ENCODE peak calls at places on chromosome 7, in six cellular contexts. Y is IMR-90, J is H9, Q is mesendoderm, I is neuronal stem cell, E is H1. F is an unnamed sample.

GRCh38 chr7:159006610-159007130 is 138.0 kb downstream of the VIPR2 start:
- DNase-seq in Y (no peak), J (no peak), Q (no peak), I (no peak), E (no peak), F (peak)

GRCh38 chr7:101162551-101163280 is 2.7 kb downstream of the VGF start:
- DNase-seq in Y (peak), J (peak), Q (peak), I (no peak), E (no peak), F (peak)

GRCh38 chr7:133051066-133051465 is 30.8 kb downstream of the CHCHD3 start:
- DNase-seq in Y (peak), J (no peak), Q (peak), I (no peak), E (no peak), F (no peak)

GRCh38 chr7:121020243-121020642 is 31.7 kb downstream of the CPED1 start:
- DNase-seq in Y (peak), J (no peak), Q (no peak), I (no peak), E (no peak), F (peak)

GRCh38 chr7:102463841-102464576 is 654 bp downstream of the ALKBH4 start:
- DNase-seq in Y (no peak), J (peak), Q (no peak), I (no peak), E (no peak), F (peak)

GRCh38 chr7:5422324-5423271 is 1.0 kb downstream of the TNRC18 start:
- DNase-seq in Y (peak), J (no peak), Q (peak), I (no peak), E (no peak), F (no peak)

GRCh38 chr7:38731195-38731594 is 100.0 kb upstream of the AMPH start:
- DNase-seq in Y (peak), J (no peak), Q (no peak), I (no peak), E (no peak), F (no peak)

GRCh38 chr7:143387156-143387975 is 6.2 kb downstream of the ZYX start:
- DNase-seq in Y (no peak), J (peak), Q (no peak), I (no peak), E (no peak), F (no peak)

GRCh38 chr7:44059219-44060090 is 5.9 kb downstream of the PGAM2 start:
- DNase-seq in Y (no peak), J (no peak), Q (no peak), I (no peak), E (no peak), F (no peak)

GRCh38 chr7:129923709-129924108 is 29.1 kb downstream of the UBE2H start:
- DNase-seq in Y (peak), J (no peak), Q (no peak), I (no peak), E (no peak), F (peak)

GRCh38 chr7:20200361-20200760 is 16.8 kb downstream of the MACC1 start:
- DNase-seq in Y (no peak), J (no peak), Q (no peak), I (no peak), E (no peak), F (no peak)

GRCh38 chr7:87318741-87319140 is 26.7 kb upstream of the CROT start:
- DNase-seq in Y (no peak), J (no peak), Q (peak), I (no peak), E (no peak), F (no peak)

GRCh38 chr7:23907012-23907411 is 197.0 kb downstream of the STK31 start:
- DNase-seq in Y (no peak), J (no peak), Q (no peak), I (no peak), E (no peak), F (peak)

GRCh38 chr7:78139335-78139734 is 340.8 kb downstream of the PHTF2 start:
- DNase-seq in Y (peak), J (no peak), Q (no peak), I (no peak), E (no peak), F (no peak)

GRCh38 chr7:144884913-144885312 is 49.1 kb upstream of the TPK1 start:
- DNase-seq in Y (no peak), J (no peak), Q (peak), I (no peak), E (no peak), F (no peak)

GRCh38 chr7:138565451-138566114 is 105.5 kb downstream of the TRIM24 start:
- DNase-seq in Y (peak), J (peak), Q (peak), I (no peak), E (no peak), F (peak)

GRCh38 chr7:92671502-92672169 is 81.4 kb upstream of the FAM133B start:
- DNase-seq in Y (no peak), J (no peak), Q (no peak), I (no peak), E (no peak), F (no peak)

GRCh38 chr7:85294176-85294575 is 107.3 kb upstream of the SEMA3D start:
- DNase-seq in Y (no peak), J (no peak), Q (no peak), I (no peak), E (no peak), F (no peak)

GRCh38 chr7:101869901-101870290 is 52.5 kb downstream of the CUX1 start:
- DNase-seq in Y (no peak), J (no peak), Q (no peak), I (no peak), E (no peak), F (no peak)

GRCh38 chr7:5139998-5140397 is 50.0 kb upstream of the WIPI2 start:
- DNase-seq in Y (peak), J (peak), Q (peak), I (peak), E (no peak), F (peak)

GRCh38 chr7:100655908-100656674 is at the start of gene ACTL6B:
- DNase-seq in Y (peak), J (peak), Q (peak), I (peak), E (no peak), F (peak)

GRCh38 chr7:37832194-37832593 is 16.2 kb upstream of the NME8 start:
- DNase-seq in Y (no peak), J (no peak), Q (no peak), I (no peak), E (no peak), F (peak)

GRCh38 chr7:105487559-105488218 is 34.4 kb downstream of the PUS7 start:
- DNase-seq in Y (peak), J (no peak), Q (peak), I (peak), E (no peak), F (peak)

GRCh38 chr7:130893441-130893894 is 159.5 kb upstream of the KLF14 start:
- DNase-seq in Y (peak), J (no peak), Q (no peak), I (no peak), E (no peak), F (no peak)

GRCh38 chr7:584122-584465 is 64.4 kb upstream of the PDGFA start:
- DNase-seq in Y (no peak), J (no peak), Q (no peak), I (no peak), E (no peak), F (no peak)

GRCh38 chr7:70614237-70614984 is 517.5 kb upstream of the GALNT17 start:
- DNase-seq in Y (peak), J (no peak), Q (peak), I (no peak), E (no peak), F (no peak)

GRCh38 chr7:154409703-154410311 is 357.6 kb downstream of the DPP6 start:
- DNase-seq in Y (no peak), J (peak), Q (peak), I (peak), E (no peak), F (no peak)

GRCh38 chr7:75739796-75740672 is 1.3 kb upstream of the HIP1 start:
- DNase-seq in Y (peak), J (no peak), Q (peak), I (peak), E (no peak), F (no peak)

GRCh38 chr7:29285451-29285807 is 90.9 kb downstream of the CHN2 start:
- DNase-seq in Y (peak), J (no peak), Q (no peak), I (no peak), E (no peak), F (peak)

GRCh38 chr7:68724965-68725364 is 873.3 kb upstream of the AUTS2 start:
- DNase-seq in Y (no peak), J (no peak), Q (no peak), I (no peak), E (no peak), F (no peak)

GRCh38 chr7:102196028-102196427 is 90.6 kb upstream of the SH2B2 start:
- DNase-seq in Y (no peak), J (no peak), Q (no peak), I (no peak), E (no peak), F (no peak)

GRCh38 chr7:4841836-4842235 is 20.0 kb downstream of the PAPOLB start:
- DNase-seq in Y (no peak), J (no peak), Q (no peak), I (no peak), E (no peak), F (no peak)

GRCh38 chr7:129434846-129435318 is 650 bp downstream of the STRIP2 start:
- DNase-seq in Y (peak), J (peak), Q (peak), I (no peak), E (no peak), F (peak)

GRCh38 chr7:120984406-120984805 is 4.1 kb upstream of the CPED1 start:
- DNase-seq in Y (no peak), J (no peak), Q (no peak), I (no peak), E (no peak), F (no peak)

DNA sequence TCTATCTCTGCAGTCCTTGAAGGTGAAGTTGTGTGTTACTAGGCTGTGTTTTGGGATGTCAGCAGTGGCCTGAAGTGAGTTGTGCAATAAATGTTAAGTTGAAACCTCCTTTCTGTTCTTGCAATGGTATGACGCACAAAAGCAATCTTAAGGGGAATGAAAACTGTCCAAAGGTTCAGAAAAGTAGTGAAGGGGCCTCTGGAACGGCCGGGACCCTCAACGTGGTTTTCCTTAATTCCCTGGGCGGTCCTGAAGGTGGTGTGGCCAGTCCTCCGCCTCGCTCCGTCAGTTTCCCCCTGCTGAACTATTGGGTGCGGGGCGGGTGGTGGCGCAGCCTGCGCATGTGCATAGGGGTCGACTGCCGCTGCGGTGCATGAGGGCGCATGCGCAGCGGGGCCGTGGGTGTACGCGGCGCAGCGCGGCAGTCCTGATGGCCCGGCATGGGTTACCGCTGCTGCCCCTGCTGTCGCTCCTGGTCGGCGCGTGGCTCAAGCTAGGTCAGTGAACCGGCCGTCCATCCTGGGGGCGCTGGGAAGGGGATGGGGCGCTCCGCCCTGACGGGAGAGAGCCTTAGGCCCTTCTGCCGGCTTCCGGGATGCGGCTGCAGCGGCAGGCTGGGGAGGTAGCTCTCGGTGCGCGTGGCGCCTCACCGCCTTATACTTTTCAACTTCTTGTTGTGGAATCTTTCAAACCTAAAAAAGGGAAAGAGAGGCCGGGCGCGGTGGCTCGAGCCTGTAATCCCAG is at the start of gene SUMF2:
- DNase-seq in Y (peak), J (peak), Q (peak), I (peak), E (peak), F (peak)
- H2AK5ac ChIP-seq in Y (peak), J (no peak), Q (no peak), I (no peak), E (no peak), F (no peak)

GRCh38 chr7:148478551-148478950 is 112.0 kb upstream of the C7orf33 start:
- DNase-seq in Y (no peak), J (no peak), Q (peak), I (no peak), E (no peak), F (no peak)
- H3K27ac ChIP-seq in Y (no peak), J (no peak), Q (no peak), I (no peak), E (no peak), F (no peak)

DNA sequence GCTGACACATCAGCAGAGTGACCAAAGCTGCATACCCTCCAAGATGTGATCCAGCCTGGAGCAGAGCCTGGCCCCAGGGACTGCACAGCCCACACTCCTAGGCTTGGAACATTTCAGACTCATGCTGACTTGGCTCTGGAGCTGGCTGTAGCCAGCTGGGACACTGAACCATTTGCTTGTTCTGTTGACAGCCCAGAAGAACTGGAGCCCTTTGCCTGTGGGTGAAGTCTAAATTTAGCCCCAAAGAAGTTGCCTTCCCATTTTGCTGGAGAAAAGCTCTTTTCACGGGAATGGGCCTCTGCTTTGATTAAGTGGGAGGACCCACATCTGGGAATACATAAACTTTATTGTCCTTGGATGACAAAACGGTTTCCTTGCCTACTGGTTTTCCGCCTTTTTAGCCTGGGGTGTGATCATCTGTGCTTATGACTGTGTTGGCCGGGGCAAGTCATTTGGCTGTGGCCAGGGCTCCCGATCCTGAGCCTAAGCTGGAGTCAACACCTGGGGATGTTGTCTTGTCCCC is 186.2 kb upstream of the BMPER start:
- DNase-seq in Y (peak), J (no peak), Q (no peak), I (no peak), E (no peak), F (no peak)
- H3K18ac ChIP-seq in Y (no peak), J (no peak), Q (peak), I (peak), E (no peak), F (no peak)

GRCh38 chr7:126685596-126685995 is 567.1 kb downstream of the GRM8 start:
- DNase-seq in Y (no peak), J (no peak), Q (no peak), I (no peak), E (no peak), F (no peak)
- H2AK5ac ChIP-seq in Y (no peak), J (no peak), Q (no peak), I (peak), E (no peak), F (no peak)

GRCh38 chr7:30596721-30597120 is 2.0 kb downstream of the GARS1 start:
- DNase-seq in Y (peak), J (no peak), Q (no peak), I (no peak), E (no peak), F (no peak)
- H3K27ac ChIP-seq in Y (no peak), J (no peak), Q (no peak), I (no peak), E (no peak), F (no peak)

GRCh38 chr7:99325597-99326407 is at the start of gene ARPC1A:
- DNase-seq in Y (peak), J (peak), Q (peak), I (peak), E (peak), F (peak)
- H3K18ac ChIP-seq in Y (peak), J (peak), Q (peak), I (peak), E (peak), F (peak)

DNA sequence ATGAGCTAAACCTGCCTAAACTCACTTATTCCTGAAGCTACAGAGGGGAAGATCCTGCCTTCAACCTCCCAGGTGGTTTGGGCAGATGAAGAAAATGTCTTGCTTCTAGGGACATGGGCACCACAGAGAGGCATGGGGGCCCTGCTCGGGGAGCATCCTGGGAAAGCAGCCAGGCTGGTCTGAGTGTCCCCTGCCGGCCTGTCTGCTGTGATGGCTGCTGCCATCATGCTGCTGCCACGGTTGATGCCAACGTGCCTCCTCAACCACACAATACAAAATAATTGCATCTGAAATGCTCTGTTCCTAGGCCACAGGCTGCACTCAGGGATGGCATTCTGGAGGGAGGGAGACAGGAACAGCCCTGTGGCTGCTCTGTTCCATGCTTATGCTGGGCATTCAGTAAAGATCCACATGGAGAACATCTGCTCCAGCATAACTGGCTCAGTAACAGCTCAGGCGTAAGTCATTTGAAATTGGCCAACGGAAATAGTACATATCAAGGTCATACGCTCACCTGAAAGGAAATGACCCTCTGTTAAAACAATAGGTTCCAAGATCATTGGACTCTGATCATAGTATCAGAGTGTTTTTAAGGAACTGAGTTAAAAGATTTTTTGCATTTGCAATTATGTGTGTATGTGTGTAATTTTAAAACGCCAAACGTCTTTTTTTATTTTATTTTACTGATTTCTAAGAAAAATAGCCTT is 299.0 kb downstream of the TNS3 start:
- DNase-seq in Y (no peak), J (no peak), Q (no peak), I (no peak), E (no peak), F (no peak)
- H2AK5ac ChIP-seq in Y (no peak), J (no peak), Q (no peak), I (no peak), E (no peak), F (no peak)

GRCh38 chr7:135239263-135239662 is 5.6 kb downstream of the STRA8 start:
- DNase-seq in Y (no peak), J (no peak), Q (no peak), I (no peak), E (no peak), F (no peak)
- H3K27ac ChIP-seq in Y (no peak), J (no peak), Q (no peak), I (no peak), E (no peak), F (no peak)

GRCh38 chr7:116089293-116089692 is 58.7 kb upstream of the TFEC start:
- DNase-seq in Y (no peak), J (no peak), Q (no peak), I (no peak), E (no peak), F (no peak)
- H3K18ac ChIP-seq in Y (no peak), J (no peak), Q (no peak), I (no peak), E (no peak), F (no peak)

F was measured in trophoblast cell.